ENCODE peak calls at places on chromosomes 16 and 17, in five cellular contexts. O is AG04450, I is transverse colon, D is retinal pigment epithelial cell, C is stomach. L is an unnamed sample.

GRCh38 chr17:38598536-38598935 is 7.2 kb downstream of the SRCIN1 start:
- DNase-seq in O (peak), I (peak), D (peak), C (peak), L (no peak)

GRCh38 chr17:79023180-79023705 is 726 bp upstream of the C1QTNF1 start:
- DNase-seq in O (no peak), I (peak), D (no peak), C (no peak), L (no peak)

GRCh38 chr17:19707728-19708221 is 8.6 kb downstream of the SLC47A2 start:
- DNase-seq in O (no peak), I (no peak), D (no peak), C (no peak), L (no peak)

GRCh38 chr17:78144736-78145641 is 1.2 kb upstream of the C17orf99 start:
- DNase-seq in O (no peak), I (peak), D (no peak), C (peak), L (no peak)

GRCh38 chr17:82684207-82684903 is 14.1 kb downstream of the RAB40B start:
- DNase-seq in O (no peak), I (peak), D (no peak), C (peak), L (no peak)

GRCh38 chr16:53668869-53669268 is 34.8 kb downstream of the RPGRIP1L start:
- DNase-seq in O (no peak), I (no peak), D (no peak), C (no peak), L (no peak)

GRCh38 chr16:56643080-56643778 is 4.8 kb downstream of the MT1A start:
- DNase-seq in O (no peak), I (peak), D (peak), C (peak), L (no peak)

GRCh38 chr16:53546988-53547391 is 44.0 kb upstream of the AKTIP start:
- DNase-seq in O (no peak), I (no peak), D (no peak), C (no peak), L (no peak)

GRCh38 chr16:56812884-56813283 is 52.1 kb upstream of the SLC12A3 start:
- DNase-seq in O (no peak), I (no peak), D (no peak), C (no peak), L (no peak)

GRCh38 chr16:53065436-53066165 is 10.8 kb downstream of the CHD9 start:
- DNase-seq in O (no peak), I (no peak), D (no peak), C (no peak), L (no peak)

GRCh38 chr16:84115919-84116719 is 623 bp downstream of the MBTPS1 start:
- DNase-seq in O (no peak), I (peak), D (no peak), C (peak), L (no peak)

GRCh38 chr16:77596243-77596642 is 126.1 kb upstream of the NUDT7 start:
- DNase-seq in O (no peak), I (no peak), D (no peak), C (no peak), L (peak)

GRCh38 chr16:1273816-1274215 is 17.9 kb downstream of the TPSD1 start:
- DNase-seq in O (no peak), I (no peak), D (no peak), C (no peak), L (no peak)

GRCh38 chr16:27225536-27226360 is 22.4 kb downstream of the KDM8 start:
- DNase-seq in O (no peak), I (peak), D (no peak), C (peak), L (no peak)
- TF ChIP-seq CTCF in O (no peak), I (no peak), D (no peak), C (peak), L (no peak)

GRCh38 chr17:9001539-9001938 is 19.8 kb upstream of the NTN1 start:
- DNase-seq in O (no peak), I (no peak), D (no peak), C (no peak), L (no peak)

GRCh38 chr17:9002236-9002609 is 19.1 kb upstream of the NTN1 start:
- DNase-seq in O (no peak), I (no peak), D (no peak), C (no peak), L (no peak)

GRCh38 chr17:9004132-9004960 is 17.0 kb upstream of the NTN1 start:
- DNase-seq in O (no peak), I (no peak), D (no peak), C (no peak), L (no peak)

GRCh38 chr17:9003355-9004131 is 17.8 kb upstream of the NTN1 start:
- DNase-seq in O (no peak), I (no peak), D (no peak), C (no peak), L (no peak)

GRCh38 chr17:9002610-9003354 is 18.5 kb upstream of the NTN1 start:
- DNase-seq in O (no peak), I (no peak), D (no peak), C (no peak), L (no peak)
- TF ChIP-seq CTCF in O (no peak), I (peak), D (peak), C (no peak), L (no peak)

DNA sequence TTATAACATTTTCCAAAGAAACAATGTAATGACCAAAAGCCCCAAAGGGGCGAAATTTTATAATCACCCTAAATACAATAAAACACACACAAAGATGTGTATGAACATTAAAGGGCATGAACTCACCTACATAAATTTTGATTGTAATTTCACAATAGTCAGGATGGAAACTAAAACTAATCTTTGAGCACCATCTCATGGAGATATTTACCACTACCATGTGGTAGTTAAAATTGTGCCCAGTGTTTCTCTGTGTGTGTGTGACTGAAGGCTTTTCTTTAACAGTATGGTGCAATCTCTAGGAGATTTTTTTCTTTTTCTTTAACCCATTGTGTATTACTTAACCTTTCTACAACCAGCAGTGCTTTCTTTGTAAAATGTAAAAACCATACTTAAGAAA is 19.7 kb upstream of the MEIOC start:
- DNase-seq in O (peak), I (no peak), D (peak), C (no peak), L (peak)
- TF ChIP-seq CTCF in O (peak), I (peak), D (peak), C (peak), L (peak)

DNA sequence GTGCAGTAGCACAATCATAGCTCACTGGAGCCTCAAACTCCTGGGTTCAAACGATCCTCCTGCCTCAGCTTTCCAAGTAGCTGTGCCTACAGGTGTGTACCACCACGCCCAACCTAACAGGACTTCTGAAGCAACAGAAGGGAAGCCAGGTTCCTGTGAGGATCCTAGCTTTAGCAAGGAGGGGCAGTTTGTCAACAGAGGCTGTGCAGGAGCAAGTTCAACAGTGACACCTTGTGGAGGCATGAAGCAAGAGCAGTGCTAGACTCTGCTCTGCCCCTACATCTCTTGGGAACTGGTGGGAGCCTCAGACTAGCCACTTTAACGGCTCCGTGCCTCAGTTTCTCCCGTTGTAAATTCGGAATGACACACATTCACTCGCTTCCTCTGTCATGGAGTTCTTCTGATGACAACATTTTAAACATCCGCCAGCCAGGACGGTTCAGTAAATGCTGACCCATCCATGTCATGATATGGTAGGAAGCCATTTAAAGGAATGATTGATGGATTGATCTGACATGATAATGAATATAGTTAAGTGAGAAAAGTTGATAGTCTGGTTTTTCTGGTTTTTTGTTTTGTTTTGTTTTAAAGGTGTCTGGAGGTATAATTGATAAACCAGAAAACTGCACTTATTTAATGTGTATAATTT is 218.7 kb downstream of the MRTFB start:
- DNase-seq in O (no peak), I (no peak), D (no peak), C (peak), L (no peak)
- TF ChIP-seq CTCF in O (peak), I (no peak), D (peak), C (peak), L (peak)

DNA sequence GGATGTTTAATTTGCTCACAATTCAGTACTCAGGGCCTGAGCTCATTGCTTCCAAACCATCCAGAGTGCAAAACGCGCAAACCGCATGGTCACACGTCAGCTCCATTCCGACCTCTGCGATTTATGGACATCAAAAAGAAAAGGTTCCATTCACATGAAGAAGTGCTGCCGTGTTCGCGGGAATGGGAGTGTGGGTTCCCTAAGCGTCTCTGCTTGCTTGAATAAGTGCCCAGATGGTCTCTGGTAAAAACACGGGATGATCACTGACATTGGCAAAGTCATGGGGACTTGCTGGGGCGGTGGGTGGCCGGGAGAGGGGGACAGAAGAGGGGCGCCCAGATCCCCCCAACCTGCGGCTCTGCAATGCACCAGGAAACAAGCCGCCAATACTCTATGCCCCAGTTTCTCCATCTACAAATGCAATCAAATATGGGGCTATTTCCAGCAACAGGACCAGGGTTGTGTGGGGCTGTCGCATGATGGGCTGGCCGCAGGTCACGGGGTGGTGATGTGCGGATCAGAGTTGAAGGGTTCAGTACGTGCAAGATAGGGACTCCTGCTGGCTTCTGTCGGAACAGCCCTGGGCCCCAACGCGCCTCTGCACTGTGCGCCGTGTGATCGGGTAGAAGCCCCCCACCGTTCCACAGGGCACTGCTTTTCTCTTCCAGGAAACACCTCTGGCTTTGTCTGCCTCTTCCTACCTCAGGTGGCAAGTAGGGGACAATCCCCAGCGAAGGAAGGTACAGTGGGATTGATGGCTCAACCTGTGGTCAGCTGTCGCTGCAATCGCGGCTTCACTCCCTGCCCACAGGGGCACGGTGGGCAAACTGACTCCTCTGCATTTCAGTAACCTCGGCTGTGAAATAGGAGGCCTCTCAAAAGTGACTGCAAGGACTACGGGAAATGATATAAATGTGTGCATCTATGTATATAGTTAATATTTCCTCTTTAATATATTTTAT is 11.2 kb downstream of the FOXF1 start:
- DNase-seq in O (no peak), I (no peak), D (no peak), C (no peak), L (no peak)
- TF ChIP-seq CTCF in O (peak), I (no peak), D (no peak), C (no peak), L (no peak)